ENCODE peak calls at places on chromosomes 13 and 19, in ten cellular contexts. J is type B pancreatic cell, M is heart left ventricle, E is AG09319, W is AG10803, U is AG09309, V is fibroblast of lung, T is B cell, Z is OCI-LY7, F is hepatocyte. L is an unnamed sample.

GRCh38 chr19:46181386-46181774 is 33.3 kb downstream of the IGFL2 start:
- DNase-seq in T (peak), J (no peak), U (no peak), M (no peak), E (no peak), F (no peak), Z (no peak), W (peak), V (peak), L (no peak)

GRCh38 chr13:72808917-72809500 is 27.1 kb downstream of the PIBF1 start:
- DNase-seq in W (peak), U (no peak), F (peak), E (no peak), J (no peak), T (no peak), Z (peak), V (no peak), M (no peak), L (no peak)

GRCh38 chr19:34926685-34927375 is at the start of gene ZNF30:
- DNase-seq in W (peak), J (peak), T (peak), V (peak), Z (no peak), M (peak), F (peak), E (peak), U (peak), L (peak)

GRCh38 chr13:95235944-95236343 is 65.3 kb downstream of the ABCC4 start:
- DNase-seq in U (no peak), F (no peak), Z (no peak), V (no peak), J (no peak), M (no peak), W (no peak), E (no peak), T (no peak), L (no peak)

GRCh38 chr19:4516939-4517300 is 1.4 kb downstream of the PLIN4 start:
- DNase-seq in V (no peak), U (no peak), T (no peak), W (no peak), J (no peak), M (peak), F (no peak), E (no peak), Z (no peak), L (no peak)

GRCh38 chr13:28077231-28077630 is 23.1 kb downstream of the FLT3 start:
- DNase-seq in M (no peak), U (no peak), V (no peak), E (no peak), W (no peak), F (no peak), J (no peak), T (no peak), Z (no peak), L (no peak)

GRCh38 chr13:26629260-26629659 is 71.8 kb downstream of the WASF3 start:
- DNase-seq in T (no peak), V (no peak), E (no peak), U (no peak), W (peak), F (no peak), J (no peak), Z (peak), M (no peak), L (no peak)

GRCh38 chr13:24671367-24672117 is 8.7 kb upstream of the ATP12A start:
- DNase-seq in F (peak), V (peak), W (peak), E (peak), M (no peak), J (no peak), T (no peak), U (peak), Z (peak), L (no peak)

GRCh38 chr19:37920591-37921450 is 13.8 kb downstream of the SIPA1L3 start:
- DNase-seq in U (no peak), E (no peak), M (no peak), J (no peak), W (no peak), F (peak), T (no peak), V (no peak), Z (no peak), L (no peak)

GRCh38 chr13:36795463-36795862 is 23.6 kb upstream of the RFXAP start:
- DNase-seq in U (no peak), F (no peak), E (no peak), W (no peak), M (no peak), J (no peak), V (no peak), T (no peak), Z (no peak), L (no peak)

GRCh38 chr13:41942462-41943094 is 18.3 kb downstream of the VWA8 start:
- DNase-seq in M (no peak), V (peak), U (no peak), E (no peak), W (peak), F (peak), Z (peak), J (no peak), T (no peak), L (no peak)

GRCh38 chr19:862529-863304 is 3.3 kb downstream of the CFD start:
- DNase-seq in J (no peak), V (peak), W (no peak), E (no peak), U (no peak), Z (peak), M (peak), F (peak), T (peak), L (peak)

GRCh38 chr19:7386308-7386707 is 37.6 kb downstream of the ARHGEF18 start:
- DNase-seq in V (no peak), W (no peak), Z (no peak), F (no peak), E (no peak), U (no peak), M (no peak), T (no peak), J (no peak), L (no peak)

GRCh38 chr19:51079486-51080110 is 3.1 kb downstream of the KLK14 start:
- DNase-seq in J (no peak), T (no peak), W (no peak), Z (no peak), V (no peak), E (no peak), U (no peak), M (peak), F (no peak), L (no peak)

GRCh38 chr13:49220035-49220855 is at the start of gene MLNR:
- DNase-seq in E (no peak), T (no peak), F (peak), W (peak), Z (no peak), J (no peak), V (peak), U (no peak), M (peak), L (peak)

GRCh38 chr13:87274209-87274819 is 396.9 kb upstream of the SLITRK5 start:
- DNase-seq in F (peak), W (peak), V (peak), T (no peak), M (no peak), Z (peak), E (peak), U (no peak), J (no peak), L (no peak)

GRCh38 chr13:29846475-29847256 is 3.8 kb downstream of the UBL3 start:
- DNase-seq in U (no peak), M (no peak), E (no peak), W (no peak), Z (no peak), V (no peak), F (no peak), J (no peak), T (no peak), L (no peak)

GRCh38 chr19:47623921-47624391 is 15.0 kb downstream of the BICRA start:
- DNase-seq in V (no peak), J (no peak), W (no peak), E (no peak), T (no peak), M (no peak), F (peak), Z (no peak), U (no peak), L (no peak)

GRCh38 chr19:42531313-42531712 is 3.0 kb upstream of the CEACAM1 start:
- DNase-seq in W (no peak), F (no peak), E (no peak), T (no peak), J (peak), Z (no peak), U (no peak), V (no peak), M (no peak), L (no peak)

GRCh38 chr19:45640849-45641273 is 1.7 kb upstream of the EML2 start:
- DNase-seq in M (no peak), W (no peak), E (no peak), J (no peak), V (no peak), F (peak), T (peak), U (no peak), Z (no peak), L (peak)

GRCh38 chr19:2054763-2055162 is 3.7 kb upstream of the MKNK2 start:
- DNase-seq in J (no peak), T (no peak), F (no peak), W (no peak), Z (peak), E (no peak), V (no peak), U (no peak), M (no peak), L (peak)

GRCh38 chr13:76516013-76516412 is 370.2 kb downstream of the KCTD12 start:
- DNase-seq in U (peak), J (no peak), V (peak), E (peak), T (no peak), M (no peak), Z (no peak), W (peak), F (no peak), L (no peak)

GRCh38 chr19:7662657-7663056 is 6.2 kb upstream of the RETN start:
- DNase-seq in M (no peak), F (no peak), T (no peak), W (no peak), Z (no peak), J (no peak), U (no peak), E (no peak), V (no peak), L (no peak)

GRCh38 chr13:30334663-30335386 is 27.5 kb upstream of the KATNAL1 start:
- DNase-seq in F (no peak), W (no peak), V (no peak), J (no peak), T (no peak), M (no peak), U (no peak), E (no peak), Z (peak), L (no peak)

GRCh38 chr19:39199025-39199424 is 2.3 kb downstream of the NCCRP1 start:
- DNase-seq in E (peak), V (peak), T (no peak), F (no peak), J (no peak), M (no peak), U (no peak), W (peak), Z (no peak), L (no peak)

GRCh38 chr13:113967206-113967720 is 6.6 kb downstream of the C13orf46 start:
- DNase-seq in Z (no peak), F (no peak), V (no peak), E (no peak), W (no peak), U (no peak), J (no peak), T (no peak), M (peak), L (no peak)

GRCh38 chr13:30907167-30907761 is 1.2 kb downstream of the MEDAG start:
- DNase-seq in V (peak), M (no peak), T (no peak), F (peak), E (no peak), J (no peak), Z (no peak), W (peak), U (no peak), L (no peak)

GRCh38 chr13:91907398-91907797 is 509.0 kb downstream of the GPC5 start:
- DNase-seq in J (no peak), U (no peak), F (no peak), M (no peak), E (no peak), V (no peak), T (no peak), W (no peak), Z (no peak), L (no peak)

GRCh38 chr13:106695139-106695538 is 127.2 kb upstream of the ARGLU1 start:
- DNase-seq in E (no peak), M (no peak), J (no peak), U (no peak), T (no peak), V (no peak), F (no peak), Z (no peak), W (no peak), L (no peak)

GRCh38 chr19:29660835-29661234 is 4.4 kb upstream of the PLEKHF1 start:
- DNase-seq in W (no peak), V (no peak), T (no peak), Z (no peak), F (no peak), J (no peak), M (no peak), U (no peak), E (no peak), L (peak)

GRCh38 chr19:15669440-15669839 is 3.4 kb upstream of the CYP4F12 start:
- DNase-seq in T (no peak), Z (no peak), V (no peak), J (no peak), W (no peak), E (no peak), U (no peak), F (no peak), M (no peak), L (no peak)

GRCh38 chr19:37982655-37983054 is 75.6 kb downstream of the SIPA1L3 start:
- DNase-seq in Z (no peak), J (no peak), E (no peak), M (no peak), W (no peak), V (no peak), T (no peak), F (no peak), U (no peak), L (peak)

GRCh38 chr13:113874579-113875428 is 10.9 kb upstream of the GAS6 start:
- DNase-seq in U (no peak), W (no peak), Z (no peak), V (no peak), E (no peak), J (no peak), F (no peak), T (no peak), M (no peak), L (no peak)

GRCh38 chr13:39353988-39354387 is 249.0 kb downstream of the LHFPL6 start:
- DNase-seq in E (no peak), J (no peak), F (no peak), Z (no peak), T (no peak), U (peak), M (no peak), W (peak), V (peak), L (no peak)

GRCh38 chr13:44855860-44856259 is 133.4 kb downstream of the NUFIP1 start:
- DNase-seq in T (no peak), M (no peak), E (no peak), V (no peak), J (no peak), W (no peak), Z (no peak), U (no peak), F (no peak), L (no peak)

GRCh38 chr19:23437901-23438300 is 42.6 kb upstream of the ZNF91 start:
- DNase-seq in W (no peak), F (no peak), E (no peak), U (no peak), V (no peak), T (no peak), M (no peak), Z (peak), J (no peak), L (no peak)

GRCh38 chr19:23440791-23441190 is 45.5 kb upstream of the ZNF91 start:
- DNase-seq in T (no peak), U (no peak), F (no peak), V (no peak), J (no peak), M (no peak), W (no peak), E (no peak), Z (peak), L (no peak)

GRCh38 chr19:23436944-23437343 is 41.7 kb upstream of the ZNF91 start:
- DNase-seq in T (no peak), M (no peak), F (no peak), W (no peak), J (no peak), U (no peak), Z (peak), E (no peak), V (no peak), L (no peak)

GRCh38 chr19:23439623-23440022 is 44.4 kb upstream of the ZNF91 start:
- DNase-seq in Z (peak), M (no peak), U (no peak), T (no peak), E (no peak), F (no peak), V (no peak), W (no peak), J (no peak), L (no peak)

DNA sequence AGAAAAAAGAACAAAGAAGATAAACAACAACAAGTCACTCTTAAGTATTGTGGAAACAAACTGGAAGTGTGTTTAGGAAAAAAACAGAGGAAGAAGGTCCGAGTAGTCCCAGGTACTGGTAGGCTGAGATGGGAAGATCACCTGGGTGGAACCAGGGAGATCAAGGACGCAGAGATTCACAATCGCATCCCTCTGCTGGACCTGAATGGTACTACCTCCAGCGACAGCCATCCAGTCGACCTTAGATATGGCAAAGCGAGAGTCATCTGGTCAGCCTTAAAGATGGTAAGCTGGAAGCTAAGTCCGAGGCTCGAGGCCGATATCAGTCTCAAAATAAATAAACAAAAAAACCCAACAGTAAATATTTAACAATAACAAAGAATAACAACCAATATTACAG is 44.9 kb upstream of the ZNF91 start:
- DNase-seq in U (no peak), E (no peak), J (no peak), V (no peak), Z (peak), T (no peak), F (no peak), M (no peak), W (no peak), L (no peak)
- TF ChIP-seq CTCF in U (peak), E (no peak), J (no peak), V (no peak), Z (no peak), T (no peak), F (no peak), M (no peak), W (no peak), L (no peak)

GRCh38 chr19:12345197-12345596 is 11.8 kb upstream of the ZNF563 start:
- DNase-seq in M (no peak), E (no peak), Z (no peak), W (no peak), T (no peak), J (no peak), U (no peak), V (no peak), F (no peak), L (no peak)

GRCh38 chr19:12350890-12351197 is 14.6 kb downstream of the ZNF442 start:
- DNase-seq in Z (no peak), F (no peak), E (no peak), J (no peak), W (no peak), U (no peak), T (no peak), M (no peak), V (no peak), L (no peak)

GRCh38 chr19:12350185-12350889 is 15.1 kb downstream of the ZNF442 start:
- DNase-seq in U (no peak), V (no peak), F (no peak), W (no peak), T (no peak), M (no peak), E (no peak), J (no peak), Z (no peak), L (no peak)

DNA sequence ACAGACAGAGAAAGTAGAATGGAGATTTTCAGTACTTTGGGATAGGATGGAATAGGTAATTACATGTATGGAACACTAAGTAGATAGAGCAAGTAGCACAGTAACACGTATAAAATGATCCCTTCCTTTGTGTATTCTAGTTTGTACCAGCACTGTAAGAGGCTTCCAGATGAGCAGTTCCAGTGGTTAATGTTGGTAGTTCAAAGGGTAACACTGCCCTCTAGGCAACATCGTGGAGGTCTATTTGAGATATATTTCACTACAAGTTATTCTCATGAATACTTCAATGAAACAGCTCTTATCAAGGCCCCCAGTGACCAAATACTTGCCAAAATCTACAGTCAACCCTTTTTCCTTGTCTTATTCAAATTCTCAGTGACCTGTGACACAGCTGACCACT is 13.5 kb upstream of the ZNF563 start:
- DNase-seq in W (no peak), M (no peak), Z (peak), U (no peak), T (no peak), E (no peak), J (no peak), F (no peak), V (no peak), L (no peak)
- TF ChIP-seq CTCF in W (no peak), M (no peak), Z (peak), U (no peak), T (peak), E (no peak), J (no peak), F (no peak), V (no peak), L (no peak)

GRCh38 chr13:98143601-98144500 is 957 bp downstream of the FARP1 start:
- DNase-seq in F (peak), J (no peak), T (no peak), V (peak), E (no peak), Z (no peak), W (peak), M (peak), U (peak), L (peak)

GRCh38 chr13:98142427-98143156 is at the start of gene FARP1:
- DNase-seq in W (peak), U (no peak), T (no peak), V (peak), Z (no peak), J (peak), F (peak), E (peak), M (peak), L (peak)

GRCh38 chr13:98141938-98142426 is 912 bp upstream of the FARP1 start:
- DNase-seq in V (no peak), J (no peak), Z (no peak), T (no peak), U (no peak), F (peak), M (no peak), E (no peak), W (peak), L (peak)

GRCh38 chr13:98143157-98143553 is 261 bp downstream of the FARP1 start:
- DNase-seq in M (peak), F (no peak), E (no peak), U (no peak), J (no peak), T (no peak), Z (no peak), W (no peak), V (no peak), L (peak)

GRCh38 chr13:98144501-98145350 is 1.8 kb downstream of the FARP1 start:
- DNase-seq in V (peak), F (peak), T (no peak), U (peak), W (peak), Z (no peak), E (no peak), M (no peak), J (no peak), L (no peak)
- TF ChIP-seq CTCF in V (peak), F (peak), T (no peak), U (peak), W (peak), Z (no peak), E (peak), M (no peak), J (peak), L (no peak)

GRCh38 chr13:88978607-88979006 is 1307.4 kb downstream of the SLITRK5 start:
- DNase-seq in J (no peak), W (no peak), V (no peak), E (no peak), T (no peak), Z (no peak), F (no peak), M (peak), U (no peak), L (no peak)

GRCh38 chr13:88979465-88980180 is 1308.5 kb downstream of the SLITRK5 start:
- DNase-seq in Z (no peak), E (no peak), T (no peak), W (no peak), U (no peak), V (peak), F (peak), M (no peak), J (no peak), L (no peak)
- TF ChIP-seq CTCF in Z (peak), E (no peak), T (no peak), W (no peak), U (no peak), V (no peak), F (peak), M (peak), J (no peak), L (no peak)

GRCh38 chr19:11405846-11406643 is 13.1 kb downstream of the RGL3 start:
- DNase-seq in Z (no peak), F (no peak), M (no peak), V (no peak), W (no peak), T (peak), U (no peak), J (no peak), E (no peak), L (peak)
- TF ChIP-seq CTCF in Z (no peak), F (no peak), M (no peak), V (peak), W (peak), T (peak), U (peak), J (no peak), E (peak), L (no peak)

GRCh38 chr13:103184413-103184812 is 118.2 kb upstream of the SLC10A2 start:
- DNase-seq in V (no peak), E (no peak), Z (no peak), W (no peak), U (no peak), F (no peak), J (no peak), T (no peak), M (no peak), L (no peak)
- TF ChIP-seq CTCF in V (no peak), E (no peak), Z (no peak), W (no peak), U (no peak), F (no peak), J (no peak), T (no peak), M (no peak), L (no peak)